ENCODE peak calls at places on chromosomes 12 and 14, in six cellular contexts. One of them, this sample, is unnamed.

GRCh38 chr12:40228727-40229126 is 3.9 kb downstream of the LRRK2 start:
- DNase-seq in WTC11: no peak
- DNase-seq in K562: no peak
- DNase-seq in H1: no peak
- DNase-seq in HepG2: no peak
- DNase-seq in GM12878: no peak
- DNase-seq in this sample: no peak

GRCh38 chr14:59360923-59361794 is 104.0 kb downstream of the GPR135 start:
- DNase-seq in WTC11: no peak
- DNase-seq in K562: peak
- DNase-seq in H1: no peak
- DNase-seq in HepG2: peak
- DNase-seq in GM12878: no peak
- DNase-seq in this sample: no peak

GRCh38 chr14:65131176-65131765 is 29.0 kb upstream of the MAX start:
- DNase-seq in WTC11: no peak
- DNase-seq in K562: no peak
- DNase-seq in H1: no peak
- DNase-seq in HepG2: no peak
- DNase-seq in GM12878: no peak
- DNase-seq in this sample: peak

GRCh38 chr14:83520837-83521236 is 1987.2 kb upstream of the SEL1L start:
- DNase-seq in WTC11: no peak
- DNase-seq in K562: no peak
- DNase-seq in H1: no peak
- DNase-seq in HepG2: no peak
- DNase-seq in GM12878: no peak
- DNase-seq in this sample: no peak

GRCh38 chr12:68352067-68352466 is 19.9 kb upstream of the MDM1 start:
- DNase-seq in WTC11: no peak
- DNase-seq in K562: peak
- DNase-seq in H1: no peak
- DNase-seq in HepG2: no peak
- DNase-seq in GM12878: no peak
- DNase-seq in this sample: no peak

GRCh38 chr14:51443195-51444018 is 203.4 kb downstream of the TMX1 start:
- DNase-seq in WTC11: no peak
- DNase-seq in K562: no peak
- DNase-seq in H1: no peak
- DNase-seq in HepG2: no peak
- DNase-seq in GM12878: no peak
- DNase-seq in this sample: no peak

GRCh38 chr12:26524862-26525465 is 308.0 kb downstream of the ITPR2 start:
- DNase-seq in WTC11: peak
- DNase-seq in K562: peak
- DNase-seq in H1: peak
- DNase-seq in HepG2: no peak
- DNase-seq in GM12878: no peak
- DNase-seq in this sample: peak

GRCh38 chr14:29900609-29901350 is 26.9 kb downstream of the PRKD1 start:
- DNase-seq in WTC11: no peak
- DNase-seq in K562: no peak
- DNase-seq in H1: no peak
- DNase-seq in HepG2: no peak
- DNase-seq in GM12878: no peak
- DNase-seq in this sample: no peak

GRCh38 chr12:31331242-31331641 is 5.3 kb upstream of the SINHCAF start:
- DNase-seq in WTC11: no peak
- DNase-seq in K562: no peak
- DNase-seq in H1: no peak
- DNase-seq in HepG2: no peak
- DNase-seq in GM12878: no peak
- DNase-seq in this sample: no peak

GRCh38 chr12:104930388-104931326 is 27.4 kb downstream of the SLC41A2 start:
- DNase-seq in WTC11: no peak
- DNase-seq in K562: no peak
- DNase-seq in H1: no peak
- DNase-seq in HepG2: peak
- DNase-seq in GM12878: peak
- DNase-seq in this sample: no peak

GRCh38 chr14:104678901-104679705 is 10.3 kb upstream of the INF2 start:
- DNase-seq in WTC11: no peak
- DNase-seq in K562: no peak
- DNase-seq in H1: peak
- DNase-seq in HepG2: no peak
- DNase-seq in GM12878: no peak
- DNase-seq in this sample: no peak

GRCh38 chr14:71228711-71229110 is 321.5 kb downstream of the PCNX1 start:
- DNase-seq in WTC11: no peak
- DNase-seq in K562: no peak
- DNase-seq in H1: no peak
- DNase-seq in HepG2: peak
- DNase-seq in GM12878: no peak
- DNase-seq in this sample: no peak

GRCh38 chr14:61254803-61255526 is 26.2 kb downstream of the TMEM30B start:
- DNase-seq in WTC11: peak
- DNase-seq in K562: no peak
- DNase-seq in H1: no peak
- DNase-seq in HepG2: no peak
- DNase-seq in GM12878: no peak
- DNase-seq in this sample: peak
- TF ChIP-seq CREB1 in WTC11: no peak
- TF ChIP-seq CREB1 in K562: no peak
- TF ChIP-seq CREB1 in H1: no peak
- TF ChIP-seq CREB1 in HepG2: no peak
- TF ChIP-seq CREB1 in GM12878: no peak
- TF ChIP-seq CREB1 in this sample: no peak

GRCh38 chr14:102575479-102576428 is 16.7 kb upstream of the RCOR1 start:
- DNase-seq in WTC11: no peak
- DNase-seq in K562: no peak
- DNase-seq in H1: no peak
- DNase-seq in HepG2: no peak
- DNase-seq in GM12878: no peak
- DNase-seq in this sample: no peak

GRCh38 chr14:102571478-102572042 is 20.9 kb upstream of the RCOR1 start:
- DNase-seq in WTC11: no peak
- DNase-seq in K562: no peak
- DNase-seq in H1: no peak
- DNase-seq in HepG2: no peak
- DNase-seq in GM12878: no peak
- DNase-seq in this sample: no peak

GRCh38 chr14:102573591-102574046 is 18.8 kb upstream of the RCOR1 start:
- DNase-seq in WTC11: no peak
- DNase-seq in K562: no peak
- DNase-seq in H1: no peak
- DNase-seq in HepG2: no peak
- DNase-seq in GM12878: no peak
- DNase-seq in this sample: no peak

GRCh38 chr14:102578821-102579220 is 13.6 kb upstream of the RCOR1 start:
- DNase-seq in WTC11: no peak
- DNase-seq in K562: no peak
- DNase-seq in H1: no peak
- DNase-seq in HepG2: no peak
- DNase-seq in GM12878: no peak
- DNase-seq in this sample: no peak

DNA sequence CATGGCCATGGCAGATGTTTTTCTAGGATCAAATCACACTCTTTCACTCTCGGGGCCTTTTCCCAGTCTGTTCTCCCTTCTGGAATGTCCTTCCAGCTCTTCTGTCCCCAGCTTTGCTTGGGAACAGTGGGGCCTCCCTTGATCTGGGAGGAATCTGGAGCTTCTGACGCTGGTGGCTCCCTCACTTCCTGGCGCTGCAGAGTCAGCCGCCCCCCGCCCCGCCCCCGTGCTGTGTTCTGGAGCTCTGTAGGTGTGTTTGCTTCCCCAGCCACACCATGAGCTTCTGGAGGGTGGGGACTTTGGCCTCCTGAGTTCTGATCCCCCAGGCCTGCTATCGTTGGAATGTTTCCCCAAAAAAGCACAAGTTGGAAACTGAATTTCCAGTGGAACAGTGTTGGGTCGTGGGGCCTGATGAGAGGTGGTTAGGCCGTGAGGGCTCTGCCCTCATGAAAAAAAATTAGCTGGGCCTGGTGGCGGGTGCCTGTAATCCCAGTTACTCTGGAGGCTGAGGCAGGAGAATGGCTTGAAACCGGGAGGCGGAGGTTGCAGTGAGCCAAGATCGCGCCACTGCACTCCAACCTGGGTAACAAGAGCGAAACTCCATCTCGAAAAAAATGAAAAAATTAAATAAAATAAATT is 17.5 kb upstream of the RCOR1 start:
- DNase-seq in WTC11: peak
- DNase-seq in K562: peak
- DNase-seq in H1: no peak
- DNase-seq in HepG2: peak
- DNase-seq in GM12878: no peak
- DNase-seq in this sample: peak
- TF ChIP-seq CREB1 in WTC11: no peak
- TF ChIP-seq CREB1 in K562: no peak
- TF ChIP-seq CREB1 in H1: no peak
- TF ChIP-seq CREB1 in HepG2: no peak
- TF ChIP-seq CREB1 in GM12878: no peak
- TF ChIP-seq CREB1 in this sample: peak

DNA sequence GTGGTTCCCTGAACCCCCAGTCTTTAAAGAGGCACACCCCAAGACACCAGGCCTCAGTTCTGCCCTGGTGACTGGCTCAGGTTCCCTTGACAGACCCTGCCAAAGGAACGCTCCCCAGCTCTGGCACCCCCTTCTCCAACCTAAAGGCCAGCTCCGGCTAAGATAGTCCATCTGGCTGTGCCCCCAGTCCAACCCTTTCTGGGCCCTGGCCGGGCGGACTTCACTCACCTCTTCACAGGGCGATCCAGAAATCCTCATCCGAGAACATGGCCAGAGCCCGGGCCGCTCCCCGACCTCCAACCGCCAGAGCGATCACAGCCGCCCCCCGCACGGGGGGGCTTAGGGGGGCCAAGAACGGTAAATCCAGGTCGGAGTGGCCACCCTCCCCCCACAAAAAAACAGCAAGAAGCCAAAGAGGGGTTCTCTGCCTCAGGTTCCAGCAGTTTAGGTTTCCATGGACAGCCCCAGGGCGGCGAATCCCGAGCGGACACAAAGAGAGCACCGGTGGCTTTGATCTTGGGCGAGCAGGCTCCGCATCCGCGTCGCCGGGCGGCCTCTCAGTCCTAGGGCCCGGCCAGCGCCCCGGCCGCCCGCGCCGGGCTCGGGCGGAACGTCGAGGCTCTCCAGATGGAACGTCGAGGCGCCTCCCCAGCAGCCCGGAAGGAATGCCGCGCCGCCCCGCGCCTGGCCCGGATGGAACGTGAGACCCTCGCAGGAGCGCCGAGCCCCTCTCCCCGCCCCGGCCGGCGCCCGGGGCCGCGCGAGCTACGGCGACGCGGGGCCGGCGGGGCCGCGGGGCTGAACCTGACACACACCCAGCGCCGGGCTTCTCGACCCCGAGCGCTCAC is 985 bp downstream of the KMT2D start:
- DNase-seq in WTC11: peak
- DNase-seq in K562: peak
- DNase-seq in H1: peak
- DNase-seq in HepG2: no peak
- DNase-seq in GM12878: no peak
- DNase-seq in this sample: peak
- TF ChIP-seq CREB1 in WTC11: no peak
- TF ChIP-seq CREB1 in K562: no peak
- TF ChIP-seq CREB1 in H1: no peak
- TF ChIP-seq CREB1 in HepG2: no peak
- TF ChIP-seq CREB1 in GM12878: no peak
- TF ChIP-seq CREB1 in this sample: no peak

GRCh38 chr12:75717902-75718301 is 206.5 kb upstream of the KRR1 start:
- DNase-seq in WTC11: no peak
- DNase-seq in K562: no peak
- DNase-seq in H1: no peak
- DNase-seq in HepG2: no peak
- DNase-seq in GM12878: no peak
- DNase-seq in this sample: no peak

GRCh38 chr12:75720807-75721206 is 209.4 kb upstream of the KRR1 start:
- DNase-seq in WTC11: peak
- DNase-seq in K562: peak
- DNase-seq in H1: no peak
- DNase-seq in HepG2: no peak
- DNase-seq in GM12878: no peak
- DNase-seq in this sample: peak

GRCh38 chr12:75721790-75722189 is 210.4 kb upstream of the KRR1 start:
- DNase-seq in WTC11: no peak
- DNase-seq in K562: no peak
- DNase-seq in H1: no peak
- DNase-seq in HepG2: no peak
- DNase-seq in GM12878: no peak
- DNase-seq in this sample: no peak

GRCh38 chr12:75722714-75723200 is 211.3 kb upstream of the KRR1 start:
- DNase-seq in WTC11: no peak
- DNase-seq in K562: peak
- DNase-seq in H1: no peak
- DNase-seq in HepG2: peak
- DNase-seq in GM12878: peak
- DNase-seq in this sample: no peak

DNA sequence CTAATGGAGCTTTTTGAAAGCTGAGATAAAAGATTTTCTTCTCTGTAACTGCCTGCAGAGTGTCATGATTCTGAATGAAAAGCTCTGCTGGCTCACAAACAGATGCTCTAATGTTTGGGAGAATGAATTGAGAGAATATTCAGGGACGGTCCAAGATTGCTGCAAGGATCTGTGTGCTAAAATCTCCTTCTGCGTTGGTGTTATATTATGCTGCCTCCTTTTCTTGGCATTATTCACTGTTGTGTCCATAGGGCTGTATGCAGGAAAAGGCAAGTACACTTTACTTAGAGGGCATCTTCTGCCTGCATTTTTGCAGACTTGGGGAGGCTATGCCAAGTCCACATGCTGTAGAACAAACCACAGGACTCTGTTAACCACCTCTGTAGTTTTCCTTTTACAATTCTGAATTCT is 209.8 kb upstream of the KRR1 start:
- DNase-seq in WTC11: no peak
- DNase-seq in K562: no peak
- DNase-seq in H1: no peak
- DNase-seq in HepG2: no peak
- DNase-seq in GM12878: no peak
- DNase-seq in this sample: no peak
- TF ChIP-seq CREB1 in WTC11: no peak
- TF ChIP-seq CREB1 in K562: no peak
- TF ChIP-seq CREB1 in H1: no peak
- TF ChIP-seq CREB1 in HepG2: no peak
- TF ChIP-seq CREB1 in GM12878: no peak
- TF ChIP-seq CREB1 in this sample: no peak

This sample was measured in GM23338.